ENCODE peak calls at places on chromosomes 13 and 19, in five cellular contexts. E is anterior cingulate cortex; U is body of pancreas; R is stimulated activated CD8-positive, alpha-beta memory T cell treated with anti-CD3 and anti-CD28 coated beads, Interleukin-7, amount 100 ng/mL, for 1 hour; Q is stomach. P is an unnamed sample.

GRCh38 chr13:26965976-26966375 is 205.4 kb upstream of the GPR12 start:
- DNase-seq in E (no peak), U (peak; percentile 69), R (no peak), Q (peak; percentile 81), P (peak; percentile 77)

GRCh38 chr13:32754179-32754578 is 167.9 kb downstream of the PDS5B start:
- DNase-seq in E (no peak), U (no peak), R (no peak), Q (no peak), P (no peak)

GRCh38 chr13:46622918-46623256 is 69.9 kb downstream of the LRCH1 start:
- DNase-seq in E (peak; percentile 14), U (no peak), R (no peak), Q (no peak), P (peak; percentile 94)

GRCh38 chr13:41985788-41986508 is 25.0 kb upstream of the VWA8 start:
- DNase-seq in E (no peak), U (no peak), R (no peak), Q (no peak), P (no peak)

GRCh38 chr19:344625-345319 is at the start of gene MIER2:
- DNase-seq in E (peak; percentile 79), U (peak; percentile 81), R (peak; percentile 86), Q (peak; percentile 85), P (peak; percentile 51)

GRCh38 chr19:15098505-15098904 is 8.7 kb upstream of the SYDE1 start:
- DNase-seq in E (no peak), U (no peak), R (no peak), Q (no peak), P (no peak)

GRCh38 chr13:79231887-79232286 is 174.2 kb downstream of the RBM26 start:
- DNase-seq in E (no peak), U (no peak), R (no peak), Q (no peak), P (no peak)

GRCh38 chr13:38826182-38826813 is 139.4 kb downstream of the FREM2 start:
- DNase-seq in E (no peak), U (peak; percentile 27), R (no peak), Q (no peak), P (no peak)

GRCh38 chr19:10612515-10613119 is 12.7 kb upstream of the SLC44A2 start:
- DNase-seq in E (peak; percentile 30), U (peak; percentile 96), R (no peak), Q (peak; percentile 96), P (no peak)

GRCh38 chr13:20465218-20465879 is 60.3 kb downstream of the CRYL1 start:
- DNase-seq in E (no peak), U (no peak), R (no peak), Q (no peak), P (no peak)

GRCh38 chr13:38381840-38382239 is 32.2 kb downstream of the UFM1 start:
- DNase-seq in E (no peak), U (no peak), R (no peak), Q (no peak), P (no peak)